ENCODE peak calls at places on chromosomes 6 and 20, in four cellular contexts. N is WTC11, S is HepG2, Q is K562. H is an unnamed sample.

GRCh38 chr20:24773751-24774201 is 175.3 kb upstream of the CST7 start:
- DNase-seq in N (no peak), S (no peak), Q (no peak), H (no peak)

GRCh38 chr6:5401845-5402738 is 140.8 kb downstream of the FARS2 start:
- DNase-seq in N (no peak), S (peak; percentile 19), Q (peak; percentile 49), H (no peak)

GRCh38 chr6:116633685-116634084 is 17.4 kb downstream of the RSPH4A start:
- DNase-seq in N (no peak), S (peak; percentile 78), Q (peak; percentile 25), H (peak; percentile 45)

GRCh38 chr20:19074828-19075516 is 137.5 kb upstream of the SLC24A3 start:
- DNase-seq in N (no peak), S (no peak), Q (no peak), H (no peak)

GRCh38 chr6:40346241-40346640 is 240.9 kb downstream of the LRFN2 start:
- DNase-seq in N (no peak), S (no peak), Q (no peak), H (no peak)

GRCh38 chr20:57993738-57994431 is 234.6 kb downstream of the ANKRD60 start:
- DNase-seq in N (no peak), S (no peak), Q (no peak), H (no peak)

GRCh38 chr6:116265081-116265829 is 11.4 kb upstream of the TSPYL4 start:
- DNase-seq in N (no peak), S (no peak), Q (no peak), H (no peak)

GRCh38 chr20:46406986-46407670 is 713 bp upstream of the ELMO2 start:
- DNase-seq in N (peak; percentile 22), S (peak; percentile 47), Q (no peak), H (no peak)

GRCh38 chr6:43060034-43060754 is 763 bp downstream of the KLC4 start:
- DNase-seq in N (no peak), S (peak; percentile 87), Q (peak; percentile 49), H (no peak)

GRCh38 chr6:12291785-12292604 is 1.8 kb downstream of the EDN1 start:
- DNase-seq in N (peak; percentile 36), S (peak; percentile 73), Q (no peak), H (no peak)

GRCh38 chr6:84284428-84285033 is 57.1 kb upstream of the CEP162 start:
- DNase-seq in N (peak; percentile 16), S (peak; percentile 3), Q (peak; percentile 50), H (peak; percentile 35)

GRCh38 chr6:111129003-111129402 is 41.7 kb downstream of the SLC16A10 start:
- DNase-seq in N (no peak), S (peak; percentile 24), Q (no peak), H (no peak)

GRCh38 chr20:32543570-32544259 is 41.4 kb downstream of the NOL4L start:
- DNase-seq in N (no peak), S (peak; percentile 97), Q (no peak), H (no peak)

GRCh38 chr6:167968091-167968490 is 29.4 kb upstream of the KIF25 start:
- DNase-seq in N (peak; percentile 83), S (peak; percentile 65), Q (peak; percentile 66), H (peak; percentile 60)

GRCh38 chr6:133092199-133092598 is 149.0 kb upstream of the EYA4 start:
- DNase-seq in N (no peak), S (no peak), Q (no peak), H (no peak)

GRCh38 chr6:136031982-136032381 is 180.5 kb downstream of the PDE7B start:
- DNase-seq in N (no peak), S (peak; percentile 15), Q (peak; percentile 19), H (peak; percentile 46)

GRCh38 chr20:53658973-53659372 is 65.3 kb upstream of the ZNF217 start:
- DNase-seq in N (no peak), S (no peak), Q (no peak), H (no peak)

GRCh38 chr6:105359419-105360366 is 43.2 kb downstream of the PREP start:
- DNase-seq in N (no peak), S (no peak), Q (peak; percentile 24), H (no peak)

GRCh38 chr6:154548130-154548830 is 37.8 kb upstream of the CNKSR3 start:
- DNase-seq in N (no peak), S (no peak), Q (no peak), H (peak; percentile 58)

GRCh38 chr6:44896701-44897100 is 431.4 kb upstream of the RUNX2 start:
- DNase-seq in N (no peak), S (no peak), Q (no peak), H (no peak)

GRCh38 chr20:7147220-7147601 is 379.7 kb downstream of the BMP2 start:
- DNase-seq in N (no peak), S (peak; percentile 82), Q (no peak), H (no peak)

GRCh38 chr6:146267447-146267846 is 238.6 kb downstream of the GRM1 start:
- DNase-seq in N (no peak), S (no peak), Q (no peak), H (no peak)

GRCh38 chr20:26276811-26277210 is 580.2 kb upstream of the ZNF337 start:
- DNase-seq in N (peak; percentile 32), S (no peak), Q (peak; percentile 1), H (no peak)

GRCh38 chr6:47308674-47309325 is 905 bp downstream of the TNFRSF21 start:
- DNase-seq in N (peak; percentile 47), S (no peak), Q (peak; percentile 42), H (peak; percentile 43)

GRCh38 chr6:139295906-139296305 is 4.1 kb upstream of the TXLNB start:
- DNase-seq in N (no peak), S (no peak), Q (no peak), H (no peak)

GRCh38 chr6:72621243-72622093 is at the start of gene KCNQ5:
- DNase-seq in N (peak; percentile 56), S (no peak), Q (peak; percentile 39), H (no peak)

GRCh38 chr6:151806757-151807512 is 547 bp upstream of the ESR1 start:
- DNase-seq in N (no peak), S (no peak), Q (no peak), H (no peak)

GRCh38 chr6:3312604-3313167 is 53.9 kb downstream of the PSMG4 start:
- DNase-seq in N (peak; percentile 8), S (no peak), Q (no peak), H (no peak)

GRCh38 chr6:1535295-1535694 is 74.4 kb upstream of the FOXC1 start:
- DNase-seq in N (no peak), S (no peak), Q (no peak), H (no peak)

GRCh38 chr6:158627940-158628211 is 16.7 kb downstream of the DYNLT1 start:
- DNase-seq in N (no peak), S (no peak), Q (no peak), H (no peak)

GRCh38 chr6:158627168-158627939 is 17.2 kb downstream of the DYNLT1 start:
- DNase-seq in N (no peak), S (no peak), Q (no peak), H (no peak)

GRCh38 chr6:158628542-158628941 is 16.0 kb downstream of the DYNLT1 start:
- DNase-seq in N (no peak), S (no peak), Q (no peak), H (no peak)

GRCh38 chr6:158630944-158631616 is 13.5 kb downstream of the DYNLT1 start:
- DNase-seq in N (no peak), S (no peak), Q (no peak), H (no peak)

GRCh38 chr6:158629376-158630221 is 14.9 kb downstream of the DYNLT1 start:
- DNase-seq in N (peak; percentile 57), S (peak; percentile 71), Q (no peak), H (no peak)
- TF ChIP-seq ELF4 in N (no peak), S (no peak), Q (no peak), H (no peak)

GRCh38 chr6:53520320-53520928 is 24.5 kb downstream of the GCLC start:
- DNase-seq in N (no peak), S (no peak), Q (no peak), H (no peak)

GRCh38 chr6:53518862-53519261 is 26.0 kb downstream of the GCLC start:
- DNase-seq in N (no peak), S (no peak), Q (no peak), H (no peak)

GRCh38 chr6:53514677-53515076 is 30.2 kb downstream of the GCLC start:
- DNase-seq in N (no peak), S (no peak), Q (no peak), H (no peak)

GRCh38 chr6:53513519-53513966 is 31.4 kb downstream of the GCLC start:
- DNase-seq in N (no peak), S (peak; percentile 19), Q (no peak), H (no peak)

DNA sequence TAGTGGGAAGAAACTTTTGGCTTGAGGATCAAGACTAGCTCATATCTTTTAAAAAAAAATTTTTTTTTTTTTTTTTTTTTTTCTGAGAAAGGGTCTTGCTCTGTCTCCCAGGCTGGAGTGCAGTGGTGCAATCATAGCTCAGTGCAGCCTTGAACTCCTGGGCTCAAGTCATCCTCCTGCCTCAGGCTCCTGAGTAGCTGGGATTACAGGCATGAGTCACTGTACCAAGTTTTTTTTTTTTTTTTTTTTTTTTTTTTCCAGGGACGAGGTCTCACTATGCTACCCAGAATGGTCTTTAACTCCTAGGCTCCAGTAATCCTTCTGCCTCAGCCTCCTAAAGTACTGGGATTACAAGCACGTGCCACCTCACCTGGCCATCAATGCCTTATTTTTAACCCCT is 27.9 kb downstream of the GCLC start:
- DNase-seq in N (no peak), S (peak; percentile 46), Q (no peak), H (no peak)
- TF ChIP-seq ELF4 in N (no peak), S (no peak), Q (no peak), H (no peak)

DNA sequence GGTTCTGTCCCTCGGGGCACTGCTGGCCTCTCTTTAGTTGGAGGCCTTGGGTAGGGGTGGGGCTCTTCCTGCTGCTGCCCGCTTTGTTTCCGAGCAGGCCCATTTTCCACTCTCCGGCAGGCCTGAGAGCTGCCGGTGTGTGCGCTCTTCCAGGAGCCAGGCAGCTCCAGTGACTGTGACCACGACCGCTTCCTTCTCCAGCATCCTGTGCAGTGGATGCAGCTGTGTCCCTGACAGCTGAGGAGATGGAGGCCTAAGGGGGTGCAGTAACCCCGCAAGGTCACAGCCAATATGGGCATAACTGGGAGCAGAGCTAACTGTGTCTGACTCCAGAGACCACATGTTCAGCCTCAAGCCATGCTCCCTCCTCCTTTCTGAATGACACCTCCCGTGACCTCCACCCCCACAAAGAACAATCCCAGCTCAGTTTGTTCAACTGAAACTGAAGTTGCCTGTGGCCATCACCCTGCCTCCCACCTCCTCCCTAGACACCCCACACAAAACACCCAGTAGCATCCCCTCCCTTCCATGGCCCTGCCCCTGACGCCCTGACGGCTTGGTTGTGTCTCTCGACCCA is 28.0 kb downstream of the SPATA2 start:
- DNase-seq in N (no peak), S (no peak), Q (no peak), H (no peak)
- TF ChIP-seq ELF4 in N (no peak), S (no peak), Q (no peak), H (no peak)

GRCh38 chr20:61587036-61587435 is 335.0 kb downstream of the CDH4 start:
- DNase-seq in N (no peak), S (no peak), Q (no peak), H (no peak)

GRCh38 chr20:61583356-61583755 is 331.3 kb downstream of the CDH4 start:
- DNase-seq in N (no peak), S (no peak), Q (no peak), H (no peak)

GRCh38 chr20:61582196-61582923 is 330.3 kb downstream of the CDH4 start:
- DNase-seq in N (no peak), S (no peak), Q (no peak), H (no peak)

GRCh38 chr20:61585764-61586163 is 333.7 kb downstream of the CDH4 start:
- DNase-seq in N (no peak), S (no peak), Q (no peak), H (no peak)

DNA sequence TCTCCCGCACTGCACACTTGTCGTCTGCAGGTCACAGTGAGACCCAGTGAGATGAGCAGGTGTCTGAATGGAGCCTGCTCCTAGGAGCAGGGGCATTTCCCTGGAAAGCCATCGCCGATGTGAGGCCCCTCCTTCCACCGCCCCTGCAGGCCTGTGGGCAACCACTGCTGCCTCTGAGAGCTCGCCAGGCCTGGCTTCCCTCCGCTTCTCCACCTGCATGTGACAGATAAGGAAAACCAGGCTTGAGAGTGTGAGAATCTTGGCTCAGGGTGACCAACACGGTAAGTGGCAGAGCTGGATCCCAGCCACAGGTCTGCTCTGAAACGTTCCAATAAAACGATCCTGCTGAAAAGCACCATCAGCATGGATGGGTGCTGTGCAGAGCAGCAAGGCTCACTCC is 332.8 kb downstream of the CDH4 start:
- DNase-seq in N (no peak), S (no peak), Q (peak; percentile 6), H (no peak)
- TF ChIP-seq ELF4 in N (no peak), S (no peak), Q (no peak), H (no peak)

H was measured in HEK293T.